ENCODE peak calls at places on chromosome 21, in four cellular contexts. C, G, E and O are unnamed samples.

GRCh38 chr21:46096997-46097825 is 701 bp upstream of the COL6A2 start:
- DNase-seq in E (peak), G (peak), C (peak), O (peak)

GRCh38 chr21:31688603-31689368 is 29.3 kb downstream of the SOD1 start:
- DNase-seq in E (no peak), G (peak), C (no peak), O (no peak)

GRCh38 chr21:37623689-37624088 is 257.1 kb downstream of the DYRK1A start:
- DNase-seq in G (no peak), C (no peak), E (no peak), O (no peak)

GRCh38 chr21:42238185-42238934 is 19.4 kb downstream of the ABCG1 start:
- DNase-seq in G (no peak), C (peak), E (peak), O (no peak)

GRCh38 chr21:15221799-15222386 is 157.1 kb upstream of the NRIP1 start:
- DNase-seq in G (peak), C (no peak), E (no peak), O (peak)

GRCh38 chr21:44005593-44005992 is 6.5 kb upstream of the TRAPPC10 start:
- DNase-seq in E (no peak), C (peak), G (no peak), O (no peak)

GRCh38 chr21:37006521-37007291 is at the start of gene RIPPLY3:
- DNase-seq in E (no peak), C (no peak), G (peak), O (peak)

GRCh38 chr21:43331962-43332458 is 94.9 kb downstream of the SIK1 start:
- DNase-seq in E (no peak), G (peak), C (no peak), O (peak)

GRCh38 chr21:38544681-38545080 is 46.4 kb upstream of the ERG start:
- DNase-seq in G (peak), E (no peak), C (no peak), O (no peak)

GRCh38 chr21:45528981-45529784 is 13.1 kb downstream of the SLC19A1 start:
- DNase-seq in G (no peak), E (no peak), C (peak), O (no peak)

GRCh38 chr21:17523007-17523451 is 10.2 kb downstream of the CXADR start:
- DNase-seq in C (no peak), E (no peak), G (no peak), O (no peak)

GRCh38 chr21:14737922-14738321 is 191.8 kb upstream of the SAMSN1 start:
- DNase-seq in G (peak), E (no peak), C (no peak), O (peak)

GRCh38 chr21:27532081-27532480 is 565.2 kb upstream of the ADAMTS5 start:
- DNase-seq in E (no peak), G (peak), C (no peak), O (peak)

GRCh38 chr21:27393726-27394125 is 426.8 kb upstream of the ADAMTS5 start:
- DNase-seq in C (no peak), G (peak), E (no peak), O (peak)

GRCh38 chr21:37385179-37385765 is 18.7 kb downstream of the DYRK1A start:
- DNase-seq in G (no peak), C (no peak), E (no peak), O (no peak)

GRCh38 chr21:42202321-42202720 is 16.6 kb upstream of the ABCG1 start:
- DNase-seq in C (peak), G (no peak), E (no peak), O (no peak)

GRCh38 chr21:28540514-28540913 is 452.2 kb downstream of the LTN1 start:
- DNase-seq in G (peak), E (no peak), C (no peak), O (peak)

GRCh38 chr21:22351076-22351475 is 1352.9 kb downstream of the NCAM2 start:
- DNase-seq in G (no peak), E (no peak), C (no peak), O (no peak)